ENCODE peak calls at places on chromosomes 5 and 9, in seven cellular contexts. P, Q, Y, U, T, A and I are unnamed samples.

GRCh38 chr5:80998590-80998979 is 38.4 kb downstream of the RASGRF2 start:
- DNase-seq in P (no peak), Q (no peak), Y (no peak), U (no peak), T (no peak), A (no peak), I (no peak)

GRCh38 chr9:135478858-135479468 is 619 bp upstream of the PPP1R26 start:
- DNase-seq in P (no peak), Q (peak), Y (no peak), U (peak), T (peak), A (peak), I (peak)

GRCh38 chr9:15824310-15824709 is 271.5 kb downstream of the CCDC171 start:
- DNase-seq in P (no peak), Q (no peak), Y (no peak), U (peak), T (no peak), A (no peak), I (no peak)

GRCh38 chr5:83724915-83725314 is 4.3 kb upstream of the HAPLN1 start:
- DNase-seq in P (no peak), Q (no peak), Y (no peak), U (no peak), T (no peak), A (no peak), I (no peak)

GRCh38 chr5:54701179-54701578 is 183.6 kb downstream of the SNX18 start:
- DNase-seq in P (no peak), Q (no peak), Y (no peak), U (peak), T (no peak), A (peak), I (no peak)

GRCh38 chr5:44665101-44665701 is 143.5 kb upstream of the MRPS30 start:
- DNase-seq in P (no peak), Q (no peak), Y (no peak), U (no peak), T (no peak), A (peak), I (no peak)

GRCh38 chr5:75059887-75060286 is 7.5 kb upstream of the GCNT4 start:
- DNase-seq in P (peak), Q (no peak), Y (no peak), U (no peak), T (no peak), A (no peak), I (no peak)

GRCh38 chr9:34197756-34198711 is 19.2 kb downstream of the UBAP1 start:
- DNase-seq in P (no peak), Q (peak), Y (no peak), U (peak), T (peak), A (no peak), I (no peak)

GRCh38 chr5:134552301-134552700 is 26.8 kb downstream of the JADE2 start:
- DNase-seq in P (no peak), Q (no peak), Y (no peak), U (peak), T (no peak), A (peak), I (no peak)

GRCh38 chr5:172479034-172479783 is 24.9 kb upstream of the SH3PXD2B start:
- DNase-seq in P (peak), Q (peak), Y (no peak), U (peak), T (peak), A (peak), I (peak)

GRCh38 chr5:1511651-1512540 is 11.9 kb downstream of the LPCAT1 start:
- DNase-seq in P (no peak), Q (peak), Y (no peak), U (peak), T (peak), A (peak), I (no peak)

GRCh38 chr5:126881821-126882220 is 104.9 kb downstream of the LMNB1 start:
- DNase-seq in P (no peak), Q (no peak), Y (no peak), U (no peak), T (no peak), A (no peak), I (no peak)

DNA sequence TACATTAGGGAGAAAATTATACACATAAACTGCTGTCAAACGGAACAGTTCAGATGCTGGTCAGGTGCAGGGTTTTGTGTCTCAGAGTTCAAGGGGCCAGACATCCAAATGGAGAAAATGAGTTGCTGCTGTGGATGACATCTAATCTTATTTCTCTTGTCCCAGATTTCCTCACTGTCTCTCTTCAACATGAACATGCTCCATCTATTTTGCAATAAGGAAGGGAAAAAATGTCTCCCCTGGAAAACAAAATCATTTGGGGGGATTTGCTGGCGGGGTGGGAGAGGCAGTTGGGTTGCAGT is 51.2 kb downstream of the SHB start:
- DNase-seq in P (no peak), Q (no peak), Y (no peak), U (no peak), T (no peak), A (no peak), I (no peak)
- H3K27ac ChIP-seq in P (no peak), Q (peak), Y (peak), U (peak), T (peak), A (no peak), I (peak)

GRCh38 chr9:115595951-115596742 is 478.2 kb upstream of the TNC start:
- DNase-seq in P (no peak), Q (no peak), Y (no peak), U (peak), T (no peak), A (no peak), I (no peak)

GRCh38 chr9:115596743-115597080 is 478.8 kb upstream of the TNC start:
- DNase-seq in P (no peak), Q (no peak), Y (no peak), U (no peak), T (no peak), A (no peak), I (no peak)

GRCh38 chr9:115593587-115594091 is 475.7 kb upstream of the TNC start:
- DNase-seq in P (no peak), Q (no peak), Y (no peak), U (peak), T (peak), A (no peak), I (peak)

GRCh38 chr9:115594551-115594950 is 476.6 kb upstream of the TNC start:
- DNase-seq in P (no peak), Q (no peak), Y (no peak), U (no peak), T (no peak), A (no peak), I (no peak)

GRCh38 chr9:115597330-115597729 is 479.4 kb upstream of the TNC start:
- DNase-seq in P (no peak), Q (no peak), Y (no peak), U (no peak), T (no peak), A (no peak), I (no peak)
- H3K27ac ChIP-seq in P (no peak), Q (no peak), Y (no peak), U (peak), T (no peak), A (no peak), I (no peak)

DNA sequence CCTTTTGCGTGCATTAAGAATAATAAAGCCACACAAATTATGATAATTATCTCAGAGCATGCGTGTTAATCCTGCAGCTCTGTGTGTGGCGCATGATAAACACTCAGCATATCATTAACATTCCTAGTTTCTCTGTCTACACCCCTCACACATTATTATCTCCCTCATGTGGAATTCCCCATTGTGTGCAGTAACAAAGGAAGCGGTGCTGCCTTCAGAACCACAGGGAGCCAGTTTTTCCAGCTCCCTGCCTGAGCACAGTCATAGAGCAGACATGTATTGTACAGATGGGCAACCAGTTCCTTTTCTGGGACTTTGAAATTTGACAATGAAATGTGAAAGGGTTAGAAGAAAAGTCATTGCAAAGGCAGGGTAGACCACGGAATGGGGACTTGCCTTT is 1365.5 kb upstream of the CDH9 start:
- DNase-seq in P (no peak), Q (no peak), Y (no peak), U (no peak), T (peak), A (no peak), I (no peak)
- H3K27ac ChIP-seq in P (no peak), Q (no peak), Y (no peak), U (no peak), T (no peak), A (no peak), I (no peak)

DNA sequence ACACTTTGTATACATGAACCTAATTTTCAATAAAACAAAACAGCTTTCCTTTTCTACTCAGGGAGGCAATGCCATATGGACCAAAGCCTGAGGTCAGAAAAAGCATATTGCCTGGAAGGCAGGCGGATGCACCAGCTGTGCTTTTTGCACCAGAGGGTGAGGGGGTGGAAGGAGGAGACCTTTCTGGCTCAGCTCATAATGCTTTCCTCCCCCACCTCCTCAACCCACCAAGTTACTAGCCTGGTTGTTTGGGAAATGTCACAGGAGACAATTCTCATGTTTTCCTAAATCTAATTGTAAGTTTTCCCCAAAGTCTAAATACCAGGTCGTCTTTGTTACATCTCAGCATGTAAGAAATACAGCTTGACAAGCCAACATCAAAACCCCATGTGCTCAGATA is 72.6 kb upstream of the DMRTA1 start:
- DNase-seq in P (no peak), Q (no peak), Y (no peak), U (no peak), T (no peak), A (no peak), I (no peak)
- H3K27ac ChIP-seq in P (no peak), Q (no peak), Y (no peak), U (no peak), T (no peak), A (no peak), I (no peak)

DNA sequence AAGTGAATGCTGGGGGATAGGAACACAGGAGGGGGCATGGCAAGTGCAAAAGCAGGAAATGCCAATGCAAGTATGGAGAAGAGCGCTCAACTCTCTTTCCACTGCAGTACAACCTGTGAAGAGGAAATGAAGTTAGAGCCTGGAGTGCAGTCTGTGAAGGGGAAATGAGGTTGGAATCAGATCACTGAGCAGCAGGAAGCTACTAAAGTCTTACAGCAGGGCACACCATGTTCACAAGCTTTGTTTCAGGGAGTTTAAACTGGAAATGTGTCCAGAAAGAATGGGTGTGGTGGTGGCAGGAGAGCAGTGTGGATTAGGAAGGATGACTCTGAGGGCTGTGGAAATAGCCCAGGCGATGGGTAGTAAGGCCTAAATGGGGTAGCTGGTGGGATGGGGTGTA is 15.4 kb downstream of the ARHGEF37 start:
- DNase-seq in P (no peak), Q (no peak), Y (no peak), U (no peak), T (no peak), A (no peak), I (no peak)
- H3K27ac ChIP-seq in P (no peak), Q (peak), Y (no peak), U (no peak), T (no peak), A (no peak), I (peak)

DNA sequence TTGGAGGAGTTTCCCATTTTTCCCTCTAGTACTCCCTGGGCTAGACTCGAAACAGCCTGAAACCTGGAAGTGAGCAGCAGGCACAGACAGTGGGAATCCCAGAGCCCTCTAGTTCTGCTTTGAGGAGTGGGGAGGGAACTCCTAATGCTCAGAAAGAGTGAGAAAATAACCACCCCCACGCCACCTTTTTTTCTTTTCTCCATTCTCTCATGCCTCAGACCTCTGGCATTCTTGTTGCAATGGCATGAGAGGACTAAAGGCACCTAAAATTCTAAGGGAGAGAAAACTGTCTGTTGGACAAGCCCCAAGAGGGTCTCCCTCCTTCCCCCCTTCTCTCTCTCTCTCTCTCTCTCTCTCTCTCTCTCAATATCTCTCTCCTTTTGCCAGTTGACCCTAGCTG is 15.1 kb upstream of the IRF1 start:
- DNase-seq in P (no peak), Q (no peak), Y (no peak), U (no peak), T (no peak), A (no peak), I (no peak)
- H3K27ac ChIP-seq in P (no peak), Q (peak), Y (no peak), U (no peak), T (no peak), A (peak), I (no peak)

GRCh38 chr5:151006704-151007334 is 13.6 kb upstream of the GPX3 start:
- DNase-seq in P (no peak), Q (no peak), Y (no peak), U (no peak), T (no peak), A (peak), I (no peak)
- H3K27ac ChIP-seq in P (no peak), Q (peak), Y (peak), U (no peak), T (no peak), A (no peak), I (peak)

GRCh38 chr9:31347082-31347617 is 1037.3 kb upstream of the ACO1 start:
- DNase-seq in P (no peak), Q (no peak), Y (no peak), U (no peak), T (no peak), A (no peak), I (no peak)
- H3K27ac ChIP-seq in P (peak), Q (peak), Y (no peak), U (no peak), T (no peak), A (no peak), I (no peak)